ENCODE peak calls at places on chromosomes 6 and 20, in six cellular contexts. C is HL-60; L is mesendoderm; G is cardiac muscle cell; V is SJCRH30; E is CD8-positive, alpha-beta T cell. U is an unnamed sample.

GRCh38 chr6:125831660-125832059 is 40.9 kb downstream of the NCOA7 start:
- DNase-seq in G (no peak), L (no peak), E (no peak), V (no peak), C (no peak), U (no peak)

GRCh38 chr6:12051861-12052368 is 39.8 kb downstream of the HIVEP1 start:
- DNase-seq in L (no peak), C (peak), V (no peak), E (peak), G (no peak), U (no peak)

GRCh38 chr6:26185004-26185403 is 97.8 kb downstream of the HFE start:
- DNase-seq in E (no peak), G (no peak), L (no peak), C (no peak), V (no peak), U (no peak)

GRCh38 chr20:47857994-47858557 is 72.8 kb upstream of the SULF2 start:
- DNase-seq in C (no peak), V (peak), G (no peak), L (peak), E (no peak), U (no peak)

GRCh38 chr6:27188206-27188884 is 59.2 kb upstream of the PRSS16 start:
- DNase-seq in E (peak), V (peak), G (peak), C (peak), L (peak), U (peak)

GRCh38 chr20:20231528-20232298 is 136.2 kb upstream of the INSM1 start:
- DNase-seq in E (no peak), C (peak), L (no peak), V (no peak), G (no peak), U (no peak)

GRCh38 chr6:36914227-36914794 is 28.6 kb downstream of the C6orf89 start:
- DNase-seq in L (peak), V (no peak), C (no peak), E (no peak), G (peak), U (no peak)

GRCh38 chr6:55528624-55529023 is 50.4 kb downstream of the HMGCLL1 start:
- DNase-seq in G (no peak), E (no peak), C (peak), V (peak), L (peak), U (peak)

GRCh38 chr6:20134613-20135012 is 77.7 kb downstream of the MBOAT1 start:
- DNase-seq in C (no peak), V (no peak), G (no peak), E (no peak), L (no peak), U (no peak)

GRCh38 chr20:56372850-56373249 is 14.1 kb downstream of the FAM210B start:
- DNase-seq in L (no peak), C (no peak), V (no peak), G (no peak), E (no peak), U (no peak)

GRCh38 chr6:169302716-169303115 is 49.1 kb upstream of the THBS2 start:
- DNase-seq in E (no peak), G (no peak), V (no peak), L (no peak), C (no peak), U (no peak)

GRCh38 chr20:23340524-23340923 is 10.1 kb upstream of the NXT1 start:
- DNase-seq in C (peak), G (peak), L (peak), E (peak), V (peak), U (peak)

GRCh38 chr20:49140834-49141233 is 47.3 kb downstream of the STAU1 start:
- DNase-seq in C (no peak), E (no peak), L (no peak), G (no peak), V (no peak), U (no peak)

GRCh38 chr6:21992178-21992967 is 304.5 kb downstream of the PRL start:
- DNase-seq in C (no peak), V (peak), G (no peak), L (no peak), E (no peak), U (peak)

GRCh38 chr6:111718990-111719389 is 113.3 kb upstream of the TRAF3IP2 start:
- DNase-seq in G (no peak), L (no peak), V (no peak), E (no peak), C (no peak), U (no peak)

GRCh38 chr20:57397004-57397692 is 6.0 kb downstream of the RBM38 start:
- DNase-seq in V (no peak), E (no peak), G (no peak), L (no peak), C (no peak), U (no peak)

GRCh38 chr6:150734235-150734634 is 131.3 kb upstream of the MTHFD1L start:
- DNase-seq in E (no peak), L (no peak), V (no peak), G (no peak), C (no peak), U (no peak)

GRCh38 chr6:43938178-43939101 is 168.4 kb downstream of the VEGFA start:
- DNase-seq in L (peak), E (no peak), C (no peak), G (peak), V (no peak), U (peak)

GRCh38 chr6:31075528-31075927 is 36.8 kb downstream of the C6orf15 start:
- DNase-seq in L (no peak), C (no peak), E (no peak), V (no peak), G (no peak), U (no peak)

GRCh38 chr20:62519826-62520225 is 44.0 kb upstream of the GATA5 start:
- DNase-seq in E (no peak), V (no peak), L (no peak), G (no peak), C (no peak), U (no peak)

GRCh38 chr6:70520575-70520974 is 46.2 kb upstream of the SDHAF4 start:
- DNase-seq in C (no peak), G (no peak), L (peak), V (peak), E (no peak), U (no peak)

GRCh38 chr6:33851959-33852358 is 48.2 kb upstream of the MLN start:
- DNase-seq in V (peak), G (peak), C (no peak), E (no peak), L (peak), U (peak)

GRCh38 chr20:50405235-50405914 is 104.8 kb upstream of the PTPN1 start:
- DNase-seq in V (no peak), G (no peak), E (no peak), C (no peak), L (no peak), U (no peak)

GRCh38 chr6:130324657-130325056 is 41.2 kb upstream of the TMEM200A start:
- DNase-seq in V (no peak), C (no peak), L (no peak), E (no peak), G (no peak), U (no peak)

GRCh38 chr20:31560900-31561598 is 44.0 kb upstream of the ID1 start:
- DNase-seq in V (no peak), E (no peak), G (no peak), C (no peak), L (no peak), U (no peak)

GRCh38 chr20:50717974-50718761 is 13.2 kb upstream of the PARD6B start:
- DNase-seq in L (no peak), V (peak), C (no peak), G (no peak), E (no peak), U (no peak)

GRCh38 chr20:17675519-17676377 is 6.3 kb downstream of the RRBP1 start:
- DNase-seq in G (no peak), V (no peak), C (peak), E (no peak), L (no peak), U (no peak)

GRCh38 chr6:131780600-131780999 is 27.2 kb upstream of the ENPP1 start:
- DNase-seq in C (no peak), V (no peak), L (no peak), E (no peak), G (no peak), U (no peak)

GRCh38 chr6:148952147-148953041 is 205.6 kb downstream of the UST start:
- DNase-seq in E (no peak), G (no peak), C (no peak), V (no peak), L (no peak), U (no peak)

GRCh38 chr6:30325150-30325872 is 1.4 kb upstream of the TRIM39 start:
- DNase-seq in C (peak), V (peak), E (peak), G (no peak), L (peak), U (peak)

GRCh38 chr20:62318411-62319345 is 15.9 kb downstream of the ADRM1 start:
- DNase-seq in L (no peak), V (no peak), G (no peak), C (no peak), E (no peak), U (no peak)

GRCh38 chr20:1338096-1338495 is 9.2 kb upstream of the SDCBP2 start:
- DNase-seq in V (no peak), C (no peak), E (no peak), L (no peak), G (no peak), U (no peak)
- H3K27ac ChIP-seq in V (no peak), C (no peak), E (no peak), L (no peak), G (no peak), U (no peak)

DNA sequence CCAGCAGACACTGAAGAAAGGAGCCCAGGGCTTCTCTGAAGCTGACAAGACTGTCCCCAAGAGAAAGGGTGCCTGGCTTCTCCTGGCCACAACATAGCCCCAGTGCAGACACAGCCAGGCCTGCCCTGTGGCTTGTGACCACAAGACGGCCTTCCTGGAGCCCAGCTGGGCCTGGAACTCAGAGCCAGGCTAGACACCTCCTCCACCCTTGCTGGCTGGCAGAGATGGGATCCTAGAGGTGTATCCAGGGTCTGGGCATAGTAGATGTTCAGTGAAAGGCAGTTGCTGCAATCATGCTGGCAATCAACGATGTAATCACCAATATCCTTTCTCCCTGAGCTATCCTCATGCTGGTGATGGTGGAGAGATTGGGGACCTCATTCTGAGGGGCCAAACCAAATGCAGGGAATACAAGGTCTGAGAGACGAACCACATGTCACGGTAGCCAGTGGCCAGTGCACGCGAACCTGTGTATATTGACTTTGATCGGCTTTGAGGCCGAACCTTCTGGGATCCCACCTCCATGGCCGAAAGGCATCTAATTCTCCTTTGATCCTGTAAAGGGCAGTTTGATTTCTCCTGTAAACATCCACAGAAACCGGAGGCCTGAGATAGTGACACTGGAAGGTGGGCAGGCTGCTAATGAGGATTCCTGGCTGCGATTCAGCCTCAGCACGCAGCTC is 115.2 kb downstream of the PSMB1 start:
- DNase-seq in E (no peak), L (no peak), G (no peak), V (peak), C (no peak), U (no peak)
- H3K4me3 ChIP-seq in E (no peak), L (no peak), G (no peak), V (peak), C (no peak), U (no peak)

DNA sequence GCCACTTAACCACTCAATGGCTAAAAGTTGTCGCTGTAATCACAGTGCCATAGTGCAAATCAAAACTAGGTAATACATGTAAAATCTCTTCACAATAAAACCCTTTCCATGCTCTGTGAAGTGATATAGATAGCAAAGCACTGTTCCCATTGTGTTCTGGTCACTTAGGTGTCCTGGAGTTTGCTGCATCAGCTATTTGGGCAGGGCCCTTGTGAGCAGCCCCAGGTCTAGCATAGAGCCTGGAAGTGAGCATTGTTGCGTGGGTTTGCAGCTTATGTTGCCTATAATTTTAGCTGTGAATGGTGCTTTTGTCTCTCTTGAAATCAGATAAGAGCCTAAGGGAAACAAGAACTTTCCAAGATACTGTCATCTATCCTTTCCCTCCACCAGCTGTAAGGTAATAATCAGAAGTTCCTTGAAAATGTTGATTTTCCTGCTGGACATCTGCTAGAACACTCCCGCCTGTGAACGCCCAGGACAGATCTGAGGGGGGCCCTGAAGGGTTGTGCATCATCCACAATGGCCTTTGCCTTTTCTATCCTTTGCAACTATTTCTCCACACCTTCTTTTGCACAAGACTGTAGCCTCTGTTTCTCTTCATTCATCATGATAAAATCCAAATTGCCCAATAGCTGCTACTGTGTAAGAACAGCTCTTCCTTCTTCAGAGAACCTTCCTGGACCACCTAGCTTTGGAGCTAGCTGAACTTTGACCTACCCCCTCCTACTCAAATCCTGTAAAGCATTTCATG is 57.0 kb downstream of the TNFAIP3 start:
- DNase-seq in C (no peak), L (no peak), E (no peak), V (peak), G (no peak), U (no peak)
- H3K27ac ChIP-seq in C (no peak), L (no peak), E (no peak), V (no peak), G (no peak), U (no peak)

DNA sequence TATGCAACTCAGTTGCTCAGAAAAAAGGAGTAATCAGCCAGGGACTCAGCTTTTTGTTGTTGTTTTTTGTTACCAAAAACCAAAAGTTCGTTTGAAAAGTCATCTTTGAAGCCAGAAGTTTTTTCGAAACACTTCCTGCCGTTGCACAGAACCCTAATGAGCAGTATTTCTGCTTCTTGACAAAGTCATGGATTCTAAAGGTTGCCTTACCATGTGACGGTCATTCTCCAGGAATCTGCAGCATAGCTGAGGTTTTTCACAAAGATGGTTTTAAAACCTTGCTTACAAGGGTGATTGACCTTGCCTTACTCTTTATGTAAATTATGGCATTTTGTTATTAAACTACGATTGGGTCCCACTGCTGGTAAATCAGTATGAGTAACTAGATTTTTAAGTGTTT is 2.0 kb downstream of the RAB32 start:
- DNase-seq in G (no peak), C (peak), V (no peak), E (no peak), L (peak), U (no peak)
- H3K4me3 ChIP-seq in G (no peak), C (peak), V (peak), E (no peak), L (no peak), U (no peak)

GRCh38 chr6:135037541-135037940 is 17.1 kb downstream of the HBS1L start:
- DNase-seq in G (no peak), V (no peak), C (no peak), E (no peak), L (no peak), U (no peak)

GRCh38 chr6:135033238-135033637 is 21.4 kb downstream of the HBS1L start:
- DNase-seq in V (no peak), L (no peak), C (no peak), G (no peak), E (no peak), U (no peak)

GRCh38 chr6:135038335-135038734 is 16.3 kb downstream of the HBS1L start:
- DNase-seq in E (no peak), G (no peak), V (no peak), L (no peak), C (no peak), U (no peak)

GRCh38 chr6:135036731-135037420 is 17.7 kb downstream of the HBS1L start:
- DNase-seq in L (no peak), C (no peak), V (no peak), G (no peak), E (no peak), U (no peak)
- H3K27ac ChIP-seq in L (no peak), C (no peak), V (no peak), G (peak), E (no peak), U (no peak)